ENCODE peak calls at places on chromosomes 5 and 9, in nine cellular contexts. M, U, E, A, Z, J, K, G and X are unnamed samples.

GRCh38 chr9:126704157-126704941 is 90.6 kb downstream of the LMX1B start:
- DNase-seq in M (no peak), U (no peak), E (no peak), A (peak; percentile 43), Z (no peak), J (peak; percentile 73), K (peak; percentile 62), G (peak; percentile 79), X (no peak)

GRCh38 chr5:67536892-67537291 is 340.3 kb upstream of the CD180 start:
- DNase-seq in M (no peak), U (no peak), E (no peak), A (no peak), Z (no peak), J (no peak), K (peak; percentile 12), G (no peak), X (no peak)

GRCh38 chr5:143657814-143658395 is 154.1 kb upstream of the HMHB1 start:
- DNase-seq in M (no peak), U (no peak), E (no peak), A (no peak), Z (no peak), J (no peak), K (peak; percentile 35), G (peak; percentile 34), X (no peak)

GRCh38 chr5:176629853-176630680 is at the start of the genes EIF4E1B and SNCB:
- DNase-seq in M (no peak), U (no peak), E (peak; percentile 70), A (peak; percentile 71), Z (no peak), J (peak; percentile 64), K (peak; percentile 50), G (peak; percentile 72), X (peak; percentile 71)

GRCh38 chr5:4639959-4640358 is 500.2 kb upstream of the ADAMTS16 start:
- DNase-seq in M (no peak), U (no peak), E (no peak), A (no peak), Z (no peak), J (no peak), K (peak; percentile 11), G (no peak), X (no peak)

GRCh38 chr9:19976226-19976625 is 187.4 kb upstream of the SLC24A2 start:
- DNase-seq in M (no peak), U (no peak), E (no peak), A (no peak), Z (no peak), J (no peak), K (no peak), G (no peak), X (no peak)

GRCh38 chr5:159782197-159782994 is 133.9 kb upstream of the ADRA1B start:
- DNase-seq in M (no peak), U (no peak), E (no peak), A (no peak), Z (no peak), J (no peak), K (no peak), G (no peak), X (no peak)

GRCh38 chr9:137762414-137763061 is 115.0 kb upstream of the CACNA1B start:
- DNase-seq in M (no peak), U (no peak), E (peak; percentile 84), A (no peak), Z (no peak), J (no peak), K (no peak), G (no peak), X (no peak)

GRCh38 chr5:68924490-68925145 is 169.2 kb upstream of the SLC30A5 start:
- DNase-seq in M (peak; percentile 19), U (no peak), E (no peak), A (no peak), Z (no peak), J (no peak), K (peak; percentile 89), G (no peak), X (no peak)

GRCh38 chr5:39138892-39139291 is 64.7 kb upstream of the RICTOR start:
- DNase-seq in M (no peak), U (no peak), E (no peak), A (no peak), Z (no peak), J (peak; percentile 51), K (peak; percentile 85), G (no peak), X (no peak)

GRCh38 chr9:135087899-135088347 is 455 bp downstream of the OLFM1 start:
- DNase-seq in M (no peak), U (no peak), E (peak; percentile 46), A (no peak), Z (no peak), J (no peak), K (no peak), G (no peak), X (no peak)

GRCh38 chr9:121662896-121663580 is 11.6 kb downstream of the DAB2IP start:
- DNase-seq in M (no peak), U (no peak), E (peak; percentile 34), A (no peak), Z (no peak), J (no peak), K (peak; percentile 45), G (no peak), X (no peak)

GRCh38 chr9:82957526-82958379 is 105.2 kb downstream of the RASEF start:
- DNase-seq in M (no peak), U (no peak), E (no peak), A (no peak), Z (no peak), J (no peak), K (peak; percentile 20), G (no peak), X (no peak)

GRCh38 chr9:132439153-132439552 is 29.1 kb downstream of the CFAP77 start:
- DNase-seq in M (no peak), U (no peak), E (no peak), A (no peak), Z (no peak), J (no peak), K (no peak), G (no peak), X (no peak)

GRCh38 chr9:88143179-88143578 is 4.9 kb upstream of the SPATA31C2 start:
- DNase-seq in M (no peak), U (no peak), E (no peak), A (no peak), Z (no peak), J (no peak), K (no peak), G (no peak), X (no peak)

DNA sequence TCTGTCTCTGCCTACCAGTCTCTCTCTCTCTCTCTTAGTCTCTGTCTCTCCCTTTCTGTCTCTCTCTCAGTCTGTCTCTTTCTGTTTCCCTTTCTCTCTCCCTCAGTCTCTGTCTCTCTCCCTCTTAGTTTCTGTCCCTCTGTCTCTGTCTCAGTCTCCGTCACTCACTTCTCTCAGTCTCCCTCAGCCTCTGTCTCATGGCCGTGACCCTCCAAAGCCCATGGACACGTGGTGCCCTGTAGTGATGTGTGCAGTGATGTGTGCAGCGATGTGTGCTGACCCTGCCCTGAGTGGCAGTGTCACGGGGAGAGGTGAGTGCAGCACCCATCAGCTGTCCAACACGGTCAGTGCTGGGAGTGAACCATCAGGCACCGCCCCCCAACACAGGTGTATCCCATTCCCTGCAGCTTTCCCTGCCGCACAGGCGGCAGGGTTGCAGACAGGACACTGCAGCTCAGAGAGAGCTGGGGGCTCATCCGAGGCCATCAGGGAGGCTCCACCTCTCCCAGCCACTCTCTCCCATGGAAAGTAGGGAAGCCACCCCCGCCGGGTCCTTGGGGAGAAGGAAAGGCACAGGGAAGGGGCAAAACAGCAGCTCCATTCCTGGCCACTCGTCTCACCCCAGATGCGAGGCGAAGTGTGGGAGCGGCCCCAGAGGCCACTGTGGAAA is 794 bp upstream of the LRRC14B start:
- DNase-seq in M (no peak), U (no peak), E (no peak), A (no peak), Z (no peak), J (no peak), K (no peak), G (no peak), X (peak; percentile 61)
- H3K4me1 ChIP-seq in M (peaks cover 4% of the 10 kb centered on the region), U (peaks cover 3% of the 10 kb centered on the region), E (peaks cover 51% of the 10 kb centered on the region), A (peaks cover 3% of the 10 kb centered on the region), Z (peaks cover 5% of the 10 kb centered on the region), J (no peaks in the 10 kb centered on the region), K (peaks cover 3% of the 10 kb centered on the region), G (no peaks in the 10 kb centered on the region), X (no peaks in the 10 kb centered on the region)

GRCh38 chr9:118215544-118215943 is 511.3 kb downstream of the TLR4 start:
- DNase-seq in M (no peak), U (no peak), E (no peak), A (no peak), Z (no peak), J (no peak), K (no peak), G (peak; percentile 30), X (no peak)
- TF ChIP-seq CTCF in M (no peak), U (no peak), E (no peak), A (no peak), Z (no peak), J (no peak), K (no peak), G (peak; percentile 25), X (peak; percentile 17)

GRCh38 chr9:109118802-109119438 is 827 bp downstream of the TMEM245 start:
- DNase-seq in M (no peak), U (peak; percentile 38), E (peak; percentile 62), A (peak; percentile 54), Z (no peak), J (no peak), K (peak; percentile 32), G (peak; percentile 23), X (no peak)

GRCh38 chr9:109121218-109121796 is 1.6 kb upstream of the TMEM245 start:
- DNase-seq in M (no peak), U (no peak), E (no peak), A (no peak), Z (no peak), J (no peak), K (no peak), G (no peak), X (no peak)

GRCh38 chr9:109117856-109118801 is 1.6 kb downstream of the TMEM245 start:
- DNase-seq in M (peak; percentile 28), U (no peak), E (peak; percentile 63), A (no peak), Z (no peak), J (peak; percentile 81), K (peak; percentile 87), G (peak; percentile 73), X (peak; percentile 67)

GRCh38 chr9:109120204-109120789 is 550 bp upstream of the TMEM245 start:
- DNase-seq in M (no peak), U (no peak), E (no peak), A (no peak), Z (no peak), J (no peak), K (no peak), G (no peak), X (no peak)

GRCh38 chr9:109119439-109120203 is at the start of gene TMEM245:
- DNase-seq in M (peak; percentile 98), U (peak; percentile 97), E (peak; percentile 98), A (peak; percentile 99), Z (peak; percentile 96), J (peak; percentile 92), K (peak; percentile 100), G (peak; percentile 98), X (peak; percentile 98)
- H3K4me1 ChIP-seq in M (peaks cover 31% of the 10 kb centered on the region), U (peaks cover 8% of the 10 kb centered on the region), E (peaks cover 35% of the 10 kb centered on the region), A (peaks cover 10% of the 10 kb centered on the region), Z (peaks cover 4% of the 10 kb centered on the region), J (peaks cover 38% of the 10 kb centered on the region), K (peaks cover 2% of the 10 kb centered on the region), G (peaks cover 4% of the 10 kb centered on the region), X (peaks cover 29% of the 10 kb centered on the region)

DNA sequence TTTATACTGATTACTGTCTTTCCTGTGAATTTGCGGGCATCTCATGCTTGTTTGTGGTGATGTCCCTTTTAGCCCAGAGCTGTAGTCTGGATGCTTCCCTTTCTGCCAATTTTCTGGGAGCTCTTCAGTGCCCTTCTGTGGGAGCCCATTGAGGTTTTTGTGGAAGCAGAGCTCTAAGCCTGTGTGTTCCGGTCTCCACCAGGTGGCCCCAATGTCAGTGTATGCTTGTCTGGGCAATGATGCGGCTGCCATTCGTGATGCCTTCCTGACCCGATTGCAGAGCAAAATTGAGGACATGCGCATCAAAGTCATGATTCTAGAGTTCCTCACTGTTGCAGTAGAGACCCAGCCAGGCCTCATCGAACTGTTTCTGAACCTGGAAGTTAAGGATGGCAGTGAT is 35.1 kb downstream of the SH3GLB2 start:
- DNase-seq in M (no peak), U (no peak), E (no peak), A (peak; percentile 52), Z (no peak), J (no peak), K (no peak), G (no peak), X (no peak)
- TF ChIP-seq CTCF in M (no peak), U (no peak), E (peak; percentile 25), A (peak; percentile 53), Z (no peak), J (no peak), K (peak; percentile 36), G (peak; percentile 26), X (peak; percentile 35)